ENCODE peak calls at places on chromosomes 11 and 22, in four cellular contexts. G is HepG2, S is SK-N-SH, D is GM12878. M is an unnamed sample.

GRCh38 chr11:68037481-68038225 is 1.2 kb upstream of the TCIRG1 start:
- DNase-seq in G (no peak), S (no peak), D (no peak), M (no peak)

GRCh38 chr11:75465701-75466531 is 32.9 kb upstream of the KLHL35 start:
- DNase-seq in G (no peak), S (no peak), D (no peak), M (no peak)

GRCh38 chr11:2517016-2517385 is 72.2 kb downstream of the KCNQ1 start:
- DNase-seq in G (no peak), S (peak; percentile 22), D (no peak), M (no peak)

GRCh38 chr22:32761251-32761903 is 40.1 kb upstream of the TIMP3 start:
- DNase-seq in G (no peak), S (no peak), D (no peak), M (no peak)

GRCh38 chr22:31295831-31296230 is 3.5 kb upstream of the PIK3IP1 start:
- DNase-seq in G (no peak), S (no peak), D (no peak), M (peak; percentile 40)

GRCh38 chr11:112279901-112280267 is 19.2 kb upstream of the PLET1 start:
- DNase-seq in G (peak; percentile 30), S (peak; percentile 84), D (peak; percentile 17), M (peak; percentile 82)

GRCh38 chr11:58757449-58757848 is 25.7 kb upstream of the GLYAT start:
- DNase-seq in G (no peak), S (no peak), D (no peak), M (no peak)

GRCh38 chr11:66316849-66317251 is at the start of gene CD248:
- DNase-seq in G (no peak), S (peak; percentile 83), D (no peak), M (no peak)

GRCh38 chr11:78031629-78032028 is 8.6 kb upstream of the KCTD14 start:
- DNase-seq in G (peak; percentile 43), S (no peak), D (peak; percentile 64), M (no peak)

GRCh38 chr22:42742940-42743339 is 22.3 kb upstream of the A4GALT start:
- DNase-seq in G (no peak), S (no peak), D (no peak), M (peak; percentile 72)

GRCh38 chr11:47924184-47924671 is 56.1 kb upstream of the PTPRJ start:
- DNase-seq in G (peak; percentile 45), S (no peak), D (no peak), M (no peak)

GRCh38 chr11:119120639-119121007 is 757 bp upstream of the HINFP start:
- DNase-seq in G (no peak), S (peak; percentile 65), D (no peak), M (no peak)

GRCh38 chr11:69674267-69674885 is 777 bp downstream of the LTO1 start:
- DNase-seq in G (no peak), S (no peak), D (no peak), M (peak; percentile 52)

GRCh38 chr22:40325315-40325714 is 21.0 kb upstream of the ADSL start:
- DNase-seq in G (no peak), S (no peak), D (no peak), M (no peak)

GRCh38 chr11:35553831-35554230 is 28.4 kb upstream of the PAMR1 start:
- DNase-seq in G (no peak), S (no peak), D (no peak), M (no peak)

GRCh38 chr11:75800728-75801361 is 14.2 kb upstream of the UVRAG start:
- DNase-seq in G (no peak), S (no peak), D (no peak), M (no peak)

GRCh38 chr11:71252434-71252781 is at the start of gene SHANK2:
- DNase-seq in G (no peak), S (peak; percentile 60), D (no peak), M (no peak)

GRCh38 chr11:71251761-71252433 is 480 bp downstream of the SHANK2 start:
- DNase-seq in G (no peak), S (peak; percentile 92), D (no peak), M (peak; percentile 43)

GRCh38 chr11:71253794-71254193 is 1.4 kb upstream of the SHANK2 start:
- DNase-seq in G (no peak), S (no peak), D (no peak), M (no peak)

GRCh38 chr11:71251159-71251721 is 1.1 kb downstream of the SHANK2 start:
- DNase-seq in G (no peak), S (peak; percentile 76), D (no peak), M (no peak)

GRCh38 chr11:71252782-71253730 is 679 bp upstream of the SHANK2 start:
- DNase-seq in G (peak; percentile 97), S (no peak), D (no peak), M (no peak)
- TF ChIP-seq RFX5 in G (no peak), S (no peak), D (no peak), M (no peak)

DNA sequence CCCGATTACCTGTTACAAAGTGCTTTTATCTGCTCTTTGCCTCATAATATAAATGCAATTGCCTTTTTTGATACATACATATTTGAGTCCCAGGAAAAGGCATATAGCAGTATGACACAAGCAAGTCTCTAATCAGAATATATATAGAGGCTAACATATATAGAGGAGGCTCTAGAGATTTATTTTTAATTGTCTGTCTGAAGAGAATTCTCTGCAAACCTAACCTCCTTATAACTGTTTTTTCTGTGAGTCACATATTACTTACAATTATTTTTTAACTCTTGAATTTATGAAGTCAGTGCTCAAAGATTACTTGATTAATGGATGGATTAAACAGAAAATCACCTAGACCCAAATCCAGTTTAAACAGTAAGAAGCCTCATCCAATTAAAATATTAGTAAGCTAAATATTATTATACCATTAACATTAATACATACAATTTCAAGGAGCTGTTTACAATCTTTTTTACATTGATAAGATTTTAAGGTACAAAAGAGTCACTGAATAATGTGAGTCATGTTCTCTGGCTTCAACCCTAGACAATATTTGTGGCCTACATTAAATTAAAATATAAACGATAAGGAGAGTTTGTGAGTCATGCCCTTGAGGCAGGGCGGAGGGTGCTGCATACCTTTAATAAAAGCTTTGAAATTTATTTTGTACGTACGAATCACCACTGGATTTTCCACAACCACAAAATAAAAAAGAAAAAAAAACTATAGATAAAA is 19.2 kb upstream of the MMP13 start:
- DNase-seq in G (no peak), S (no peak), D (no peak), M (no peak)
- TF ChIP-seq NFIC in G (no peak), S (peak; percentile 58), D (no peak), M (no peak)

DNA sequence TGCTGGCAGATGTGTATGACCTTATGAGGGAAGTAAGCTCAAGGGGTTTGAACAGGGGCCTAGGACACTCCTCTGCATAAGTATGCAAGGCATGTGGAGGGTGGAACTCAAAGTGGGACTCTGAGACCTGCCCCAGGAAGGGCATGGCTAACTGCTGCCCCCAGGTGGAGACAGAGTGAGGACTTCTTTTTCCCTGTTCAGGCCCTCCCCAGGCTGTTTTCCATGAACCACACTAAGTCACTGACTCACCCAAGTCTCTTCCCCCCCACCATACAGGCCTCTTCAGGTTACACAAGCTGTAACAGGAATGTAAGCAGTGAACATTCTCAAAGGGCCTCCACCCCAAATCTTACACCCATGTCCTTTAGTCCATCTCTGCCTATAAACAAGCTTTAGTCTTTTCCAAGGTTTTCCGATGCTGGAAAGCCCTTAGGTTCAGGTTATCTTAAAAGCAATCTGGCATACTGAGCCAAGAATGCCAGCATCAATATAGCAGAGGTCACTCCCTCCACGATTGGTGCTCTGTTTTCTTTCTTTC is 13.1 kb downstream of the EEF1G start:
- DNase-seq in G (peak; percentile 91), S (peak; percentile 65), D (no peak), M (peak; percentile 85)
- TF ChIP-seq RFX5 in G (no peak), S (no peak), D (no peak), M (no peak)

DNA sequence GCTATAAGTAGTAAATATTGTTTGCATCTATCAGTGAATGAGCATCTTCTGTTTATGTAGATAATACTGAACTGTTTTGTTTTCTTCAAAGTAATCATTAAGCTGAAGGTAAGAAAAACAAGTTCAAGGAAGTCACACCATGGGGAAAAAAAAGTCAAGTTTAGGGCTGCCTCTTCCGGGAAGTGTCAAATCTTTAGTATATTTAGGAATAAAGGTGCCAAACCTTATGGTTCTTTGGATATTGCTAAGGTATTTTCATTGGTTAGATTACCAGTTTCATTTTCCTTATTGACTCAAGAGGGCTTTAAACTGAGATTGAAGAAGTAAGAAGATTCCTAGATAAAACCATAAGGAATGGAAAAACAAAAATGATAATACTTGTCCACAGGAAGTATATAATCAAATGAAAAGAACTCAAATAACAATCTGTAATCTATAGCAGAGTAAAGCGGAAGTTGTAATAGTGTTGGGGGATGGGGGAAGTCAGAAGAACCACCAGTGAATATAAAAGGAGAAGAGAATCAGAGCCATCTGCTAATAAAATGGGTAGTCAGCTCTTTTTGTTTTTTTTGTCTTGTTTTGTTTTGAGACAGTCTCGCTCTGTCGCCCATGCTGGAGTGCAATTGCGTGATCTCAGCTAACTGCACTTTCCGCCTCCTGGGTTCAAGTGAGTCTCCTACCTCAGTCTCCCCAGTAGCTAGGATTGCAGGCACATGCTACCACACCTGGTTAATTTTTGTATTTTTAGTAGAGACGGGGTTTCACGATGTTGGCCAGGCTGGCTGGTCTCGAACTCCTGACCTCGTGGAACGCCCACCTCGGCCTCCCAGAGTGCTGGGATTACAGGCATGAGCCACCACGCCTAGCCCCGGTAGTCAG is 2.3 kb downstream of the ATM start:
- DNase-seq in G (no peak), S (no peak), D (no peak), M (no peak)
- TF ChIP-seq NFIC in G (no peak), S (no peak), D (peak; percentile 80), M (no peak)

GRCh38 chr22:29154364-29155048 is 51.2 kb upstream of the EMID1 start:
- DNase-seq in G (peak; percentile 49), S (peak; percentile 91), D (no peak), M (peak; percentile 78)

GRCh38 chr22:29155966-29156365 is 49.7 kb upstream of the EMID1 start:
- DNase-seq in G (no peak), S (no peak), D (no peak), M (no peak)

GRCh38 chr22:29157759-29158535 is 47.7 kb upstream of the EMID1 start:
- DNase-seq in G (peak; percentile 24), S (no peak), D (no peak), M (peak; percentile 24)

GRCh38 chr22:29158546-29158945 is 47.1 kb upstream of the EMID1 start:
- DNase-seq in G (no peak), S (no peak), D (no peak), M (no peak)

GRCh38 chr22:29156507-29156906 is 49.2 kb upstream of the EMID1 start:
- DNase-seq in G (peak; percentile 20), S (no peak), D (no peak), M (no peak)
- TF ChIP-seq RFX5 in G (no peak), S (no peak), D (no peak), M (no peak)

GRCh38 chr22:45515678-45516077 is 13.0 kb downstream of the FBLN1 start:
- DNase-seq in G (no peak), S (no peak), D (no peak), M (no peak)

GRCh38 chr22:45521178-45521577 is 18.5 kb downstream of the FBLN1 start:
- DNase-seq in G (peak; percentile 31), S (no peak), D (no peak), M (no peak)

GRCh38 chr22:45516163-45516562 is 13.5 kb downstream of the FBLN1 start:
- DNase-seq in G (no peak), S (peak; percentile 73), D (no peak), M (no peak)

GRCh38 chr22:45516923-45517675 is 14.4 kb downstream of the FBLN1 start:
- DNase-seq in G (no peak), S (no peak), D (no peak), M (no peak)

DNA sequence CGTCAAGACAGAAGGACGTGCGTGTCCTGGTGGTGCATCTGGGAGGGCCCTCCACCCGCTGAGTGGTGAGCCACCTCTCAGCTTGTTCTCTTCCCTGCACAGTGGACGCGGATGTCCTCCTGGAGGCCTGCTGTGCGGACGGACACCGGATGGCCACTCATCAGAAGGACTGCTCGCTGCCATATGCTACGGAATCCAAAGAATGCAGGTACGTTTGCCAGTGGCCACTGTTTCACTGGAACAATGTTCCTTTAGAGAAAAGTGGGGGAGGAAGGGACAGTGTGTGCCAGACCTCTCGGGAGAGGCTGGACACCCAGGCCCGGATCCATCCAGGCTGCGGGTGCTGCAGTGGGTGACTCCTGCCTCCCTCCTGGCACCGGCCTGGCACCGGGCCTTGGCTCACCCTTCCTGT is 15.9 kb downstream of the FBLN1 start:
- DNase-seq in G (peak; percentile 24), S (no peak), D (no peak), M (no peak)
- TF ChIP-seq NFIC in G (no peak), S (no peak), D (no peak), M (no peak)

M was measured in K562.